ENCODE peak calls at places on chromosomes 4 and X, in seven cellular contexts. S is dorsolateral prefrontal cortex, H is colonic mucosa, X is prostate gland, P is uterus, J is fibroblast of lung, K is MM.1S. O is an unnamed sample. For H3K27me3, the result is how much of the 10 kb centered on the place peaks cover.

GRCh38 chrX:9885150-9885549 is 82.0 kb upstream of the CLDN34 start:
- DNase-seq in S (peak), H (peak), X (peak), P (no peak), J (peak), K (peak), O (peak)

GRCh38 chrX:115968436-115969252 is 201.9 kb upstream of the AGTR2 start:
- DNase-seq in S (no peak), H (peak), X (peak), P (peak), J (peak), K (peak), O (peak)

GRCh38 chr4:31651541-31651940 is 931.4 kb downstream of the PCDH7 start:
- DNase-seq in S (no peak), H (no peak), X (no peak), P (no peak), J (no peak), K (no peak), O (no peak)

GRCh38 chrX:147981038-147981752 is at the start of gene FMR1NB:
- DNase-seq in S (no peak), H (no peak), X (no peak), P (no peak), J (no peak), K (no peak), O (no peak)

GRCh38 chr4:151679247-151679646 is 81.6 kb downstream of the GATB start:
- DNase-seq in S (no peak), H (no peak), X (no peak), P (no peak), J (no peak), K (no peak), O (no peak)

GRCh38 chrX:51902651-51903050 is 9.2 kb downstream of the MAGED1 start:
- DNase-seq in S (no peak), H (no peak), X (no peak), P (no peak), J (no peak), K (no peak), O (no peak)

GRCh38 chrX:11462648-11463047 is 169.4 kb downstream of the AMELX start:
- DNase-seq in S (no peak), H (no peak), X (no peak), P (no peak), J (no peak), K (no peak), O (no peak)

GRCh38 chrX:72540318-72540717 is 32.3 kb downstream of the HDAC8 start:
- DNase-seq in S (no peak), H (no peak), X (no peak), P (no peak), J (peak), K (no peak), O (no peak)

GRCh38 chr4:100081511-100081910 is 108.8 kb downstream of the DDIT4L start:
- DNase-seq in S (no peak), H (no peak), X (no peak), P (no peak), J (no peak), K (no peak), O (no peak)

GRCh38 chr4:157052429-157053040 is 23.4 kb upstream of the GLRB start:
- DNase-seq in S (no peak), H (no peak), X (no peak), P (no peak), J (no peak), K (no peak), O (no peak)

GRCh38 chr4:143642611-143643010 is 57.9 kb downstream of the FREM3 start:
- DNase-seq in S (no peak), H (no peak), X (no peak), P (no peak), J (no peak), K (no peak), O (no peak)

GRCh38 chr4:11525085-11525484 is 96.4 kb upstream of the HS3ST1 start:
- DNase-seq in S (no peak), H (no peak), X (no peak), P (no peak), J (no peak), K (no peak), O (no peak)

GRCh38 chr4:76611611-76612010 is 176.6 kb downstream of the SHROOM3 start:
- DNase-seq in S (no peak), H (peak), X (peak), P (no peak), J (no peak), K (no peak), O (no peak)

GRCh38 chr4:38765391-38765790 is 17.4 kb downstream of the TLR10 start:
- DNase-seq in S (no peak), H (no peak), X (no peak), P (no peak), J (peak), K (no peak), O (no peak)

GRCh38 chr4:40418430-40419230 is 83.5 kb downstream of the CHRNA9 start:
- DNase-seq in S (no peak), H (no peak), X (no peak), P (no peak), J (no peak), K (no peak), O (no peak)

GRCh38 chr4:82780398-82781231 is 18.0 kb downstream of the SCD5 start:
- DNase-seq in S (peak), H (peak), X (peak), P (peak), J (peak), K (no peak), O (peak)

GRCh38 chr4:182562350-182562749 is 319.1 kb downstream of the TENM3 start:
- DNase-seq in S (no peak), H (no peak), X (no peak), P (no peak), J (no peak), K (no peak), O (no peak)
- H3K27me3 ChIP-seq in S (under half), H (under half), X (under half), P (under half), J (under half), K (under half), O (under half)

GRCh38 chrX:123817288-123817894 is 42.5 kb upstream of the XIAP start:
- DNase-seq in S (no peak), H (peak), X (no peak), P (no peak), J (no peak), K (no peak), O (no peak)

GRCh38 chrX:123822965-123823364 is 36.9 kb upstream of the XIAP start:
- DNase-seq in S (no peak), H (no peak), X (no peak), P (no peak), J (no peak), K (no peak), O (no peak)

GRCh38 chrX:123814343-123814742 is 45.5 kb upstream of the XIAP start:
- DNase-seq in S (no peak), H (no peak), X (no peak), P (no peak), J (no peak), K (no peak), O (no peak)

GRCh38 chrX:123818243-123818642 is 41.6 kb upstream of the XIAP start:
- DNase-seq in S (no peak), H (no peak), X (no peak), P (no peak), J (peak), K (no peak), O (no peak)
- H3K27ac ChIP-seq in S (no peak), H (no peak), X (no peak), P (no peak), J (no peak), K (no peak), O (no peak)

DNA sequence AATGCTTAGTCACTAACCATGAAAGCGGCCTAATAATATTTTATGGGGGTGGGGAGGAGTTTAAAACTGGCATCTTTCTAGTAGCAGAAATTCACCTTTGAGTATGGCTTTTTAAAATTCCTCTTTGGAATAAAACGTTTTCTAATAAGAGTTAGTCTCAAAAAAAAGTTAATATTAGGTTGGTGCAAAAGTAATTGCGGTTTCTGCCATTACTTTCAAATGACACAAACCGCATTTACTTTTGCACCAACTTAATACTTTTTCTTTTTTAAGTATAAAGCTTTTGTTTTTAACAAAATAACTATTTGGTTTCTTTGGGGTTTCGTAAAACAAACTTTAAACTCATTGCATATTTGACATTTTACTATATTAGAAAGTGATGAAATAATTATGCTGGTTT is 68.4 kb downstream of the FBXO8 start:
- DNase-seq in S (no peak), H (no peak), X (no peak), P (no peak), J (peak), K (no peak), O (no peak)
- H3K27me3 ChIP-seq in S (half or more), H (half or more), X (half or more), P (under half), J (under half), K (under half), O (half or more)

DNA sequence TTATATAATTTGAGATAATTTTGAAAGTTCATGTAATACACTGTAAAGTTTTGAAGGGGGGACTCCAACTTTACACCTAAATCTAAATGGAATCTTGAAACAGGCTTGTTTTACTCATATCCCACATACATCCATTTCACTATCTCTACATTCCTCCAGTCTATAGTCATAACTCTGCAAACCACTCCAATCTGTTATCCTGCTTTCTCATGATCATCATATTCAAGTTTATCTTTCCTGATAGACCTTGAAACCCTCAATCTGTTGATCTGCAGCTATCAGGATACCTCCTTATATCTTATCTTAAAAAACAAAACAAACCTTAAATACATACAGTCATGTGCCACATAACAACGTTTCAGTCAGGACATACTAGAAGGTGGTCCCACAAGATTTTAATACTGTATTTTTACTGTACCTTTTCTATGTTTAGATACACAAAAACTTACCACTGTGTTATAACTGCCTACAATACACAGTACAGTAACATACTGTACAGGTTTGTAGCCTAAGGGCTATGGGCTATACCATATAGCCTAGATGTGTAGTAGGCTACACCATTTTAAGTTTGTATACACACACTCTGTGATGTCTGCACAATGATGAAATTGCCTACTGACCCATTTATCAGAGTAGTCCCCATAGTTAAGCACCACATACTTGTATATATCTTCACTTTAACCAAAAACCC is 14.0 kb downstream of the CHIC2 start:
- DNase-seq in S (no peak), H (no peak), X (no peak), P (no peak), J (peak), K (no peak), O (no peak)
- H3K27ac ChIP-seq in S (no peak), H (no peak), X (no peak), P (no peak), J (no peak), K (no peak), O (no peak)

GRCh38 chr4:4390521-4391240 is 3.8 kb downstream of the NSG1 start:
- DNase-seq in S (no peak), H (no peak), X (no peak), P (no peak), J (no peak), K (no peak), O (no peak)
- H3K27me3 ChIP-seq in S (under half), H (under half), X (under half), P (under half), J (half or more), K (half or more), O (under half)

GRCh38 chrX:150226223-150226965 is 136.7 kb upstream of the MAMLD1 start:
- DNase-seq in S (no peak), H (peak), X (no peak), P (no peak), J (no peak), K (no peak), O (no peak)
- H3K27ac ChIP-seq in S (no peak), H (no peak), X (no peak), P (no peak), J (no peak), K (no peak), O (no peak)

O was measured in heart right ventricle.